ENCODE peak calls at places on chromosomes 4 and X, in five cellular contexts. One of them, this sample, is unnamed.
A peak's percentile ranks its signal among the peaks of the same experiment; 100 is the strongest.

GRCh38 chr4:109721033-109721432 is 8.8 kb downstream of the PLA2G12A start:
- DNase-seq in brain microvascular endothelial cell: peak; percentile 49
- DNase-seq in AG04450: no peak
- DNase-seq in IMR-90: peak; percentile 70
- DNase-seq in lung: no peak
- DNase-seq in this sample: no peak

GRCh38 chr4:184355111-184355604 is 119.2 kb downstream of the IRF2 start:
- DNase-seq in AG04450: peak; percentile 54
- DNase-seq in IMR-90: peak; percentile 93
- DNase-seq in lung: peak; percentile 45
- DNase-seq in brain microvascular endothelial cell: peak; percentile 87
- DNase-seq in this sample: peak; percentile 89

GRCh38 chr4:111108138-111108537 is 485.3 kb upstream of the PITX2 start:
- DNase-seq in lung: no peak
- DNase-seq in AG04450: no peak
- DNase-seq in IMR-90: no peak
- DNase-seq in brain microvascular endothelial cell: no peak
- DNase-seq in this sample: no peak

GRCh38 chr4:10158355-10158942 is 41.9 kb upstream of the WDR1 start:
- DNase-seq in IMR-90: peak; percentile 57
- DNase-seq in AG04450: peak; percentile 10
- DNase-seq in lung: no peak
- DNase-seq in brain microvascular endothelial cell: no peak
- DNase-seq in this sample: peak; percentile 28

GRCh38 chr4:20839957-20840356 is 139.7 kb downstream of the PACRGL start:
- DNase-seq in IMR-90: peak; percentile 53
- DNase-seq in AG04450: peak; percentile 47
- DNase-seq in brain microvascular endothelial cell: peak; percentile 72
- DNase-seq in lung: no peak
- DNase-seq in this sample: peak; percentile 86

GRCh38 chr4:78162821-78163220 is 105.7 kb downstream of the FRAS1 start:
- DNase-seq in brain microvascular endothelial cell: no peak
- DNase-seq in lung: no peak
- DNase-seq in AG04450: no peak
- DNase-seq in IMR-90: no peak
- DNase-seq in this sample: no peak

GRCh38 chrX:152276277-152276676 is 137.9 kb upstream of the MAGEA10 start:
- DNase-seq in brain microvascular endothelial cell: no peak
- DNase-seq in IMR-90: no peak
- DNase-seq in lung: no peak
- DNase-seq in AG04450: no peak
- DNase-seq in this sample: no peak

GRCh38 chrX:74521961-74522833 is 92.2 kb downstream of the RLIM start:
- DNase-seq in brain microvascular endothelial cell: no peak
- DNase-seq in lung: no peak
- DNase-seq in AG04450: no peak
- DNase-seq in IMR-90: peak; percentile 64
- DNase-seq in this sample: peak; percentile 35

GRCh38 chr4:82372874-82373815 is 646 bp downstream of the HNRNPD start:
- DNase-seq in IMR-90: peak; percentile 57
- DNase-seq in lung: peak; percentile 82
- DNase-seq in brain microvascular endothelial cell: peak; percentile 59
- DNase-seq in AG04450: no peak
- DNase-seq in this sample: peak; percentile 68

GRCh38 chrX:55210931-55211677 is 9.0 kb upstream of the PAGE5 start:
- DNase-seq in lung: no peak
- DNase-seq in AG04450: no peak
- DNase-seq in IMR-90: no peak
- DNase-seq in brain microvascular endothelial cell: no peak
- DNase-seq in this sample: no peak

GRCh38 chrX:68865300-68865699 is 36.5 kb downstream of the EFNB1 start:
- DNase-seq in brain microvascular endothelial cell: no peak
- DNase-seq in AG04450: no peak
- DNase-seq in lung: no peak
- DNase-seq in IMR-90: no peak
- DNase-seq in this sample: no peak

GRCh38 chr4:146981651-146982050 is 36.0 kb upstream of the TTC29 start:
- DNase-seq in lung: no peak
- DNase-seq in brain microvascular endothelial cell: peak; percentile 40
- DNase-seq in AG04450: no peak
- DNase-seq in IMR-90: peak; percentile 1
- DNase-seq in this sample: peak; percentile 39

GRCh38 chrX:51192104-51192503 is 140.5 kb upstream of the NUDT10 start:
- DNase-seq in IMR-90: no peak
- DNase-seq in brain microvascular endothelial cell: no peak
- DNase-seq in AG04450: no peak
- DNase-seq in lung: no peak
- DNase-seq in this sample: no peak

GRCh38 chrX:103215037-103215767 is at the start of gene BEX4:
- DNase-seq in brain microvascular endothelial cell: peak; percentile 59
- DNase-seq in lung: peak; percentile 82
- DNase-seq in IMR-90: peak; percentile 41
- DNase-seq in AG04450: no peak
- DNase-seq in this sample: peak; percentile 66

GRCh38 chr4:80183196-80184052 is 13.9 kb upstream of the PRDM8 start:
- DNase-seq in lung: no peak
- DNase-seq in brain microvascular endothelial cell: no peak
- DNase-seq in AG04450: no peak
- DNase-seq in IMR-90: no peak
- DNase-seq in this sample: peak; percentile 20

GRCh38 chr4:98572697-98573096 is 85.7 kb downstream of the TSPAN5 start:
- DNase-seq in AG04450: no peak
- DNase-seq in IMR-90: no peak
- DNase-seq in brain microvascular endothelial cell: no peak
- DNase-seq in lung: no peak
- DNase-seq in this sample: peak; percentile 85

GRCh38 chr4:95548738-95549245 is at the start of gene UNC5C:
- DNase-seq in lung: peak; percentile 46
- DNase-seq in IMR-90: no peak
- DNase-seq in AG04450: no peak
- DNase-seq in brain microvascular endothelial cell: peak; percentile 14
- DNase-seq in this sample: peak; percentile 64

GRCh38 chrX:149010026-149010898 is 494.8 kb downstream of the IDS start:
- DNase-seq in brain microvascular endothelial cell: no peak
- DNase-seq in lung: no peak
- DNase-seq in IMR-90: no peak
- DNase-seq in AG04450: no peak
- DNase-seq in this sample: no peak

GRCh38 chrX:119374736-119375135 is 24.4 kb upstream of the SLC25A43 start:
- DNase-seq in AG04450: no peak
- DNase-seq in IMR-90: peak; percentile 40
- DNase-seq in lung: no peak
- DNase-seq in brain microvascular endothelial cell: peak; percentile 33
- DNase-seq in this sample: no peak

GRCh38 chr4:154959756-154960155 is 178.7 kb downstream of the RBM46 start:
- DNase-seq in AG04450: no peak
- DNase-seq in IMR-90: no peak
- DNase-seq in lung: no peak
- DNase-seq in brain microvascular endothelial cell: no peak
- DNase-seq in this sample: no peak

GRCh38 chr4:148021706-148022105 is 289.8 kb downstream of the ARHGAP10 start:
- DNase-seq in brain microvascular endothelial cell: no peak
- DNase-seq in IMR-90: no peak
- DNase-seq in AG04450: no peak
- DNase-seq in lung: no peak
- DNase-seq in this sample: no peak

GRCh38 chrX:19682712-19683331 is 167.5 kb upstream of the MAP3K15 start:
- DNase-seq in AG04450: peak; percentile 73
- DNase-seq in lung: peak; percentile 34
- DNase-seq in brain microvascular endothelial cell: peak; percentile 96
- DNase-seq in IMR-90: peak; percentile 94
- DNase-seq in this sample: peak; percentile 96

GRCh38 chr4:2061208-2062131 is 2.3 kb downstream of the NAT8L start:
- DNase-seq in IMR-90: no peak
- DNase-seq in AG04450: no peak
- DNase-seq in lung: no peak
- DNase-seq in brain microvascular endothelial cell: no peak
- DNase-seq in this sample: no peak

GRCh38 chr4:94305468-94306225 is 37.0 kb downstream of the HPGDS start:
- DNase-seq in lung: no peak
- DNase-seq in IMR-90: peak; percentile 19
- DNase-seq in brain microvascular endothelial cell: no peak
- DNase-seq in AG04450: no peak
- DNase-seq in this sample: peak; percentile 32

GRCh38 chr4:94307231-94307840 is 35.3 kb downstream of the HPGDS start:
- DNase-seq in brain microvascular endothelial cell: peak; percentile 25
- DNase-seq in lung: no peak
- DNase-seq in IMR-90: no peak
- DNase-seq in AG04450: no peak
- DNase-seq in this sample: no peak

GRCh38 chr4:94304365-94304971 is 38.2 kb downstream of the HPGDS start:
- DNase-seq in AG04450: no peak
- DNase-seq in lung: no peak
- DNase-seq in brain microvascular endothelial cell: peak; percentile 47
- DNase-seq in IMR-90: peak; percentile 42
- DNase-seq in this sample: peak; percentile 53

DNA sequence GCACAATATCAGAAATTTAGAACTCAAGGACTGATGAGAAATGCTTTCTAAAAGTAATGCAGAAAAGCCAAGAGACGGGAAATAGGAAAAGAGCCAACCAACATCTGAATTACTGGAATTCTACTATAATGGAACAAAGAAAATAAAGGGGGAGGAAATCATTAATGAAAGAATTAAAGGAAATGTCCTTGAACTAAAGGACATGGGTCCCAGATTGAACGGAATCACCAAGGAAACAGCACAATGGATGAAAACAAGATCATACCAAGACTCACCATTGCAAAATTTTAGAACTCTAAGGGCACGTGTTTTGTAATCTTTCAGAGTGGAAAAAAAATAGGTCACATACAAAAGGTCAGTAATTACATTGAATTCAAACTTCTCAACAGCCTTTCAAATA is 35.9 kb downstream of the HPGDS start:
- DNase-seq in IMR-90: no peak
- DNase-seq in AG04450: no peak
- DNase-seq in brain microvascular endothelial cell: no peak
- DNase-seq in lung: no peak
- DNase-seq in this sample: peak; percentile 20
- TF ChIP-seq CTCF in IMR-90: no peak
- TF ChIP-seq CTCF in AG04450: no peak
- TF ChIP-seq CTCF in brain microvascular endothelial cell: no peak
- TF ChIP-seq CTCF in lung: no peak
- TF ChIP-seq CTCF in this sample: no peak

DNA sequence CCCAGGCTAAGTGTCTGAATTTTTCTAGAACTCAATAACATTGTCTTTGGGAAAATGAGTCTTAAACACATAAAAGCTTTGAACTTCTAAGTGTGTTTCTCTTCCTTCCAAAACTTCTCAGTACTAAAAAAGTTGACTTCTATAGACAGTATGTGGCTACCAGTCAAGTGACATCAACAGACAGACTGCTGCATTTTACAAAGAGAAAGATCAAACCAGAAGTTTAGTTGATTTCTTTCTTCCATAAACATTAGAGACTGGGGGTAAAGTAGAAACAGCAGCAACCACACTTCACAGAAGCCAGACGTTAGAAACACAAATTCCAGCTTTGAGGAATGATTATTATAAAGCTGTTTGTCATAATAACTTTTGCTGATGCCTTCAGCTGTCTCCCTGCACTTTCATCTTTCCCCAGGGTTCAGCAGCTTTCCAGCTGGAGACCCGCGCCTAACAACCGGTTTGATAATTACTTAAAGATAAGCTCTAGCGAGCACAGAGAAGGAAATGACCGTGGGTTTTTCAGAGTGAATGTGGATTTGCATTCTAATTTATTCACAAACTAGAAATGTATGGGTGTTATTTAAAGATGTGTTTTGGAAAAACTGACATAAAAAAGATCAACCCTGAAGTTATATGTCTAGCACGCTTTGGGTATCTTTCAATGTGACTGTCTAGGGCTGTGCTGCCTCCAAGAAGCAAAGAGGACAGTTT is 15.2 kb upstream of the ENAM start:
- DNase-seq in lung: no peak
- DNase-seq in IMR-90: no peak
- DNase-seq in brain microvascular endothelial cell: no peak
- DNase-seq in AG04450: no peak
- DNase-seq in this sample: no peak
- H3K4me3 ChIP-seq in lung: no peak overlapping the region
- H3K4me3 ChIP-seq in IMR-90: peak overlapping the region; percentile 44
- H3K4me3 ChIP-seq in brain microvascular endothelial cell: no peak overlapping the region
- H3K4me3 ChIP-seq in AG04450: no peak overlapping the region
- H3K4me3 ChIP-seq in this sample: no peak overlapping the region

GRCh38 chr4:54318904-54319303 is 89.8 kb downstream of the PDGFRA start:
- DNase-seq in lung: no peak
- DNase-seq in IMR-90: peak; percentile 58
- DNase-seq in AG04450: peak; percentile 11
- DNase-seq in brain microvascular endothelial cell: peak; percentile 14
- DNase-seq in this sample: peak; percentile 64
- TF ChIP-seq CTCF in lung: peak; percentile 17
- TF ChIP-seq CTCF in IMR-90: peak; percentile 81
- TF ChIP-seq CTCF in AG04450: peak; percentile 97
- TF ChIP-seq CTCF in brain microvascular endothelial cell: peak; percentile 96
- TF ChIP-seq CTCF in this sample: peak; percentile 99

DNA sequence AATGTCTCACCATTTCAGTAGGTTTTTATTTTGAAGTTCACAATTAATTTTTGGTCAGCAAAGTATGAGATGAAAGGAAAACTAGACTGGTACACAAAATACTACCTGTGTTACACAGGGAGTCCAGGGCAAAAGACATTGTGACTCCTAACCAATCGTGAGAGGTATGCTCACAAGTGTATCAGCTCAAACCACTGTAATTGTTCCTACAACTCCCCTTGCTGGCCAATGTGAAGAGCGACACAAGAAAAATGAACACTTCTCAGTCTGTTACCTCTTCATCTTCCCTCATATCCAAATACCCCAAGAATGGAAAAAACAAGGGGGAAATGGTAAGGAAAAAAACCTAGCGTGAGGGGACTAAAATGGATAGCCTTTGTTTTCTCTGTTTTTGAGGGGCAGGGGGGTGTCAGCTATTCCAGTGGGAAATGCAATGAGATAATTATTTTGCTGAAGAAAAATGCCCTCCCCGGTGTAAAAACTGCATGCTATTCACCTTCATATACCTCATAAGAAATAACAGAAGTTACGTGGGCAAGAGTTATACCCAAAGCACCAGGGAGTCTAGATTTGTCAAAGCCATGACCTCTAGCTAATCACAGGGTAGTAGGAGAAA is 30.6 kb upstream of the NSUN7 start:
- DNase-seq in lung: no peak
- DNase-seq in brain microvascular endothelial cell: peak; percentile 34
- DNase-seq in IMR-90: peak; percentile 64
- DNase-seq in AG04450: no peak
- DNase-seq in this sample: peak; percentile 63
- H3K4me3 ChIP-seq in lung: no peak overlapping the region
- H3K4me3 ChIP-seq in brain microvascular endothelial cell: no peak overlapping the region
- H3K4me3 ChIP-seq in IMR-90: no peak overlapping the region
- H3K4me3 ChIP-seq in AG04450: no peak overlapping the region
- H3K4me3 ChIP-seq in this sample: no peak overlapping the region

This sample was measured in fibroblast of villous mesenchyme.